ENCODE peak calls at places on chromosomes 6 and 20, in eight cellular contexts. W, K, Z, N, C, B, F and V are unnamed samples. For H3K36me3, the result is how much of the 10 kb centered on the place peaks cover.

GRCh38 chr20:25076731-25077609 is 5.0 kb downstream of the VSX1 start:
- DNase-seq in F (no peak), N (peak), Z (peak), K (no peak), B (peak), C (peak), W (peak), V (peak)

GRCh38 chr20:46682063-46682821 is 7.0 kb downstream of the TP53RK start:
- DNase-seq in K (no peak), N (no peak), C (no peak), W (no peak), B (no peak), Z (no peak), F (no peak), V (no peak)

GRCh38 chr20:11982289-11982957 is 64.7 kb downstream of the BTBD3 start:
- DNase-seq in C (peak), N (no peak), Z (peak), K (no peak), B (no peak), W (no peak), F (no peak), V (no peak)

GRCh38 chr6:5401845-5402738 is 140.8 kb downstream of the FARS2 start:
- DNase-seq in F (no peak), W (peak), C (no peak), B (peak), N (no peak), Z (no peak), K (no peak), V (no peak)

GRCh38 chr20:54220722-54221121 is 12.8 kb downstream of the PFDN4 start:
- DNase-seq in C (no peak), N (no peak), K (no peak), B (no peak), Z (no peak), F (no peak), W (no peak), V (no peak)

GRCh38 chr20:16286601-16287000 is 286.6 kb downstream of the KIF16B start:
- DNase-seq in C (no peak), Z (no peak), F (no peak), W (no peak), B (no peak), K (no peak), N (no peak), V (no peak)

GRCh38 chr6:127204278-127204677 is 62.4 kb upstream of the RNF146 start:
- DNase-seq in Z (no peak), K (no peak), C (no peak), F (no peak), N (no peak), W (no peak), B (no peak), V (no peak)

GRCh38 chr6:125421853-125422252 is 120.1 kb upstream of the HDDC2 start:
- DNase-seq in C (no peak), N (no peak), Z (no peak), W (peak), K (peak), F (peak), B (no peak), V (no peak)

GRCh38 chr6:56864171-56864616 is 90.7 kb upstream of the BEND6 start:
- DNase-seq in B (peak), C (no peak), K (no peak), Z (no peak), N (no peak), F (no peak), W (no peak), V (no peak)

GRCh38 chr20:34791289-34792020 is 34.0 kb downstream of the NCOA6 start:
- DNase-seq in K (no peak), N (no peak), F (no peak), C (no peak), W (no peak), Z (no peak), B (peak), V (no peak)

GRCh38 chr6:134312038-134312660 is 5.8 kb downstream of the SGK1 start:
- DNase-seq in F (no peak), Z (no peak), N (no peak), K (no peak), W (no peak), C (no peak), B (no peak), V (no peak)

GRCh38 chr6:170497845-170498281 is 55.2 kb downstream of the PSMB1 start:
- DNase-seq in B (no peak), W (no peak), F (no peak), C (no peak), N (no peak), K (no peak), Z (no peak), V (no peak)

GRCh38 chr20:5088688-5089087 is 31.1 kb downstream of the PCNA start:
- DNase-seq in Z (no peak), N (no peak), F (no peak), W (no peak), K (no peak), C (no peak), B (no peak), V (no peak)

GRCh38 chr20:10594286-10594868 is 79.4 kb downstream of the JAG1 start:
- DNase-seq in C (no peak), B (peak), N (no peak), K (no peak), W (no peak), F (no peak), Z (no peak), V (no peak)

GRCh38 chr6:142946924-142947701 is 2.1 kb upstream of the HIVEP2 start:
- DNase-seq in W (peak), C (peak), N (peak), F (peak), B (peak), K (peak), Z (peak), V (peak)

GRCh38 chr20:35312348-35312747 is 20.1 kb upstream of the FAM83C start:
- DNase-seq in W (no peak), B (peak), N (no peak), F (no peak), K (no peak), C (no peak), Z (no peak), V (no peak)

GRCh38 chr6:112269165-112269564 is 14.8 kb upstream of the LAMA4 start:
- DNase-seq in Z (no peak), W (no peak), F (no peak), K (no peak), C (no peak), N (no peak), B (peak), V (no peak)

GRCh38 chr6:98605705-98606104 is 228.7 kb upstream of the POU3F2 start:
- DNase-seq in Z (no peak), W (no peak), K (no peak), F (no peak), N (no peak), C (no peak), B (no peak), V (no peak)

DNA sequence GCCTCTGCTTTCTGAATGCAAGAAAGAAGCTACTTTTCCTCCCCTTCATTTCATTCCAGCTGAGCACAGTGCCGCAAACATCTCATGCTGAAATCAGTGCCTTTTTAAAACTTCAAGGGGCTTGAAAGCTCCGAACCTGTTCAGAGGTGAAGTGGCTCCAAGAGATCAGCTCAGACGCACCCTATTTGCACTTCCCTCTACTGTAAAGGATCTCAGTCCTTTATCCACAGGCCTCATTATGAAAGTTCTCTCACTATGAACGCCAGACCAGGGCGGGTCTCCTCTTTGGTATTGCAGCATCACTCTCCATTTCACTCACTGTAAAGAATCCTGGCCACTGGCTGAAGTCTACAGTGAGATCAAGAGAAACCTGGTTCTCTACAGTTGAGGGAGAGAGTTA is 232.7 kb upstream of the POU3F2 start:
- DNase-seq in N (no peak), Z (no peak), C (no peak), W (no peak), K (no peak), B (no peak), F (no peak), V (no peak)
- H3K27ac ChIP-seq in N (no peak), Z (no peak), C (no peak), W (no peak), K (no peak), B (no peak), F (no peak), V (no peak)

GRCh38 chr20:32451682-32452461 is 93.7 kb downstream of the ASXL1 start:
- DNase-seq in K (peak), C (peak), F (no peak), N (no peak), B (no peak), W (no peak), Z (peak), V (no peak)
- H3K36me3 ChIP-seq in K (under half), C (under half), F (under half), N (under half), B (under half), W (under half), Z (under half), V (under half)

DNA sequence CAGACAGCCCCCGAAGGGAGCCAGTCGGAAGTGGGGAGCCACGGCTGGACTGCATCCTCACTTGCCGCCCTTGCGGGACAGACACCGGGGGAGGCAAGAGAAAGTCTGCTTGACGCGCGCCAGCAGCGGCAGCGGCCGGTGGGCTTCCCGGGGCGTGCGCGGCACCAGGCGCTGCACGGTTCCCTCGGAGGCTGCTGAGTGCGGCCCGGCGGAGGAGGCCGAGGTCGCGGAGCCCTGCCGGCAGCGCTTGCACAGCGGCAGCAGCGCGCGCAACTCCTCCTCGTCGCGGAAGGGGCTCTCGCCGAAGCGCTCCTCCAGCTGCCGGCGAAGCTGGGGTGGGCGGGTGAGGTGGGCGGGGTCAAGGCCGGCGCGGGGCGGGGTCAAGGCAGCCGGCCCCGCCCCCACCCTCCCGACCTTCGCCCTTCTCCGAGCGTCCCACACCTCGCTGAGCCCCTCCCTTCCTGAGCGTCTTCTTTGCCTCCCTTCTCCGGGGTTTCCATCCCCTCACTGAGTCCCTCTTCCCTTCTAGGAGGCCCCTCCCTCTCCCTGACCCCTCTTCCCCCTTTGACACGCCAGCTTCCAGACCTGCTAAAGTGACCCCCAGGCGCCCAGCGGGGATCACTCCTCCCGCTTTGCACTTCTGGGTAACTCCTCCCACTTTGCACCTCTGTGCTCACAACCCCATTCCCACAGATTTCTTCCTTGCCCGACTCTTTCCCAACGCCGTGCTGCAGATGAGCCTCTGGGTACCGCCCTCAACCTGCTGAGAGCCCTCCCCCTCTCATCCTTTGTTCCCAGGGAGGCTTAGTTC is 8.8 kb downstream of the DUSP15 start:
- DNase-seq in Z (peak), N (peak), B (peak), C (peak), F (peak), K (peak), W (peak), V (no peak)
- H3K27ac ChIP-seq in Z (no peak), N (peak), B (no peak), C (no peak), F (no peak), K (no peak), W (no peak), V (no peak)

DNA sequence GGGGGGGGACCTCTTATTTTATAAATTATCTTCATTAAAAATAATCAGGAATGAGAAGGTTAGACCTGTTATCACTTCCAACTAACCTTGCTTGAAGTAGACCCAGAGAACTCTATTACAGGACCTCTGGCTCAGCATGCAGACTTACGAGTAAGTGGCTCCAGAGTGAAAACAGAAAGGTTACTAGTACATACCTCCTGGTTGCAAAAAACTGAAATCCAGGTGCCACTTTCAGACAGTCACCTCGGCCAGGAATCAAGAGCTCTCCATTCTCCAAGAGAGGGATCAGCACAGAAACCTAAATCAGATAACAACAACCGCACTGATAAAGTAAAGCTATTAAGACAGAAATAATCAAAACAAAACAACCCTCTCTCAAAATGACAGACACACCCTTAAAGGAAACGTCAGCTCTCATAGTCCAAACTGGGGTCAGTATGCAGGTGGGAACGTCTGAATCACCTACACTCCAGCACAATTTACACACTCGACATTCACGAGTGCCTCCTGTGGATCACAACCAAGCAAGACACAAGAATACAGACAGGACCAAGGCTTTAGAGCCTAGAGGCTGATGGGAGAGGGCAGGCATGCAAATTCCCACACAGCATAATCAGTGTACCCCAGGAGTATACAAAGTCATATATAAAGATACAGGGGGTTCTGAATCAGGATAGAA is 31.8 kb downstream of the MDN1 start:
- DNase-seq in N (no peak), C (no peak), B (no peak), W (no peak), Z (no peak), K (no peak), F (no peak), V (no peak)
- H3K36me3 ChIP-seq in N (half or more), C (under half), B (under half), W (half or more), Z (under half), K (half or more), F (under half), V (under half)

DNA sequence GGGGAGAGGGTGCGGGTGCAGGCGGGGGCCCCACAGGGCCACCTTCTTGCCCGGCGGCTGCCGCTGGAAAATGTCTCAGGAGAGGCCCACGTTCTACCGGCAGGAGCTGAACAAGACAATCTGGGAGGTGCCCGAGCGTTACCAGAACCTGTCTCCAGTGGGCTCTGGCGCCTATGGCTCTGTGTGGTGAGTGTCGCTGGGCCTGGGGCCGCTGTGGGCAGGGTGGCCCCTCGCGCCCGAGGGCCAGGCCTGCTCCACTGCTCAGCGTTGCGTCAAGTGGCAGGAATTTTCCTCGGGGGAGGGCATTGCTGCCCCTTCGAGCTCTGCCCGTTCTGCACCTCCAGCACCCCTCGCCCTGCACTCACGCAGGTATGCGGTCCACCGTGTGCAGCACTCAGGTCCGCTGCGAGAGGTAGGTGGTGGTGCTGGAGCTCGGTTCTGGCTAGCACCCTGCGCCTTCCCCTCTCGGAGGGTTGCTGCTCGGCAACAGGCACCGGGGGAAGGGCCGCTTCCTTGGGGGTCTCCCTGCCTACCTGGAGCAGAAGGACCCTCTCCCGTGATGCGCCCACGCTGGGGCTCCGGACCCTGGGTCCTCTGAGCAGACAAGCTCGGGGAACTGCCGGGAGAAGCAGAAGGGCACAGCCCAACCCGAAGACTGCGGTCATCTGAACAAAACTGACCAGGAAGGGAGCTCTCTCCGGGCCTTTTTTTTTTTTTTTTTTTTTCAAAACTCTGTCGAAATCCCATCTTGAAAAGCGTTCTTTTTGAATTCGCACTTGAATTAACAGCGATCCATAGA is 679 bp downstream of the MAPK14 start:
- DNase-seq in B (peak), Z (peak), C (peak), N (peak), W (peak), F (peak), K (peak), V (peak)
- H3K27ac ChIP-seq in B (peak), Z (peak), C (peak), N (peak), W (peak), F (peak), K (peak), V (peak)

DNA sequence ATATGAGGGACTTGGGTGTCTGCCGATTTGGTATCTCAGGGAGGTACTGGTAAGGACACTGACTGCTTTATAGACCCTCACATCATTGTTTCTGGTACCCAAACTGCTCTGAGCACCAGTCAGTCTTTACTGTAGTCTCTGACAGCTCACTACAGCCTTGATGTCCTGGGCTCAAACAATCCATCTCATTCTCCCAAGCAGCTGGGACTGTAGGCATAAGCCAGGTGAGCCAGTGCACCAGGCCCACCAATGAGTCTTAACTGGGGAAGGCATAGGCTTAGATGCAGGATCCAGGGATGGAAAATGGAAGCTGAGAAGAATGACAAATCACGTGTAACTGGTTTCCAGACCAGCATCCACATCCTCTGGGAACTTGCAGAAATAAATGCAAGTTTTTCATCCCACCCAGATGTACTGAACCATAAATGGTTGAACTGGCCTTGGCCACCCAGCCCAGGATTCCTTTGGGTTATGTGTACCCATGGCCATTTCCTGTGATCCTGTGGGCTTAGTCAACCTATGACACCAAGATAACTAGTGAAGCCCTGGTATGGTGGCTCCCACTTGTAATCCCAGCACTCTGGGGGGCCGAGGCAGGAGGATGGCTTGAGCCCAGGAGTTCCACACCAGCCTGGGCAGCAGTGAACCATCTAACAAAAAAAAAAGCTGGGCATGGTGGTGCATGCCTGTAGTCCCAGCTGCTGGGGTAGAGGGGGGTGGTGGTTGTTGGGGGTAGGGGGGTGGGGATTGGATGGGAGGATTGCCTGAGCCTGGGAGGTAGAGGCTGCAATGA is 5.8 kb downstream of the TUBB start:
- DNase-seq in Z (no peak), C (no peak), B (peak), W (peak), K (no peak), F (no peak), N (no peak), V (peak)
- H3K36me3 ChIP-seq in Z (under half), C (under half), B (under half), W (under half), K (half or more), F (under half), N (half or more), V (under half)

GRCh38 chr6:3340358-3340798 is 81.6 kb downstream of the PSMG4 start:
- DNase-seq in W (no peak), F (no peak), Z (no peak), C (no peak), K (no peak), B (no peak), N (no peak), V (no peak)
- H3K27ac ChIP-seq in W (no peak), F (peak), Z (no peak), C (no peak), K (no peak), B (no peak), N (peak), V (peak)

GRCh38 chr20:62684986-62685385 is 23.6 kb upstream of the NTSR1 start:
- DNase-seq in F (no peak), Z (no peak), K (no peak), B (no peak), C (no peak), W (no peak), N (no peak), V (no peak)

GRCh38 chr20:62688083-62688482 is 20.6 kb upstream of the NTSR1 start:
- DNase-seq in W (no peak), N (no peak), C (no peak), Z (no peak), K (no peak), B (no peak), F (no peak), V (no peak)

GRCh38 chr20:62686869-62687830 is 21.5 kb upstream of the NTSR1 start:
- DNase-seq in Z (no peak), N (no peak), K (no peak), C (no peak), W (no peak), F (no peak), B (no peak), V (no peak)

GRCh38 chr20:62683136-62683535 is 25.5 kb upstream of the NTSR1 start:
- DNase-seq in F (no peak), C (no peak), Z (no peak), N (no peak), B (no peak), K (no peak), W (no peak), V (no peak)

DNA sequence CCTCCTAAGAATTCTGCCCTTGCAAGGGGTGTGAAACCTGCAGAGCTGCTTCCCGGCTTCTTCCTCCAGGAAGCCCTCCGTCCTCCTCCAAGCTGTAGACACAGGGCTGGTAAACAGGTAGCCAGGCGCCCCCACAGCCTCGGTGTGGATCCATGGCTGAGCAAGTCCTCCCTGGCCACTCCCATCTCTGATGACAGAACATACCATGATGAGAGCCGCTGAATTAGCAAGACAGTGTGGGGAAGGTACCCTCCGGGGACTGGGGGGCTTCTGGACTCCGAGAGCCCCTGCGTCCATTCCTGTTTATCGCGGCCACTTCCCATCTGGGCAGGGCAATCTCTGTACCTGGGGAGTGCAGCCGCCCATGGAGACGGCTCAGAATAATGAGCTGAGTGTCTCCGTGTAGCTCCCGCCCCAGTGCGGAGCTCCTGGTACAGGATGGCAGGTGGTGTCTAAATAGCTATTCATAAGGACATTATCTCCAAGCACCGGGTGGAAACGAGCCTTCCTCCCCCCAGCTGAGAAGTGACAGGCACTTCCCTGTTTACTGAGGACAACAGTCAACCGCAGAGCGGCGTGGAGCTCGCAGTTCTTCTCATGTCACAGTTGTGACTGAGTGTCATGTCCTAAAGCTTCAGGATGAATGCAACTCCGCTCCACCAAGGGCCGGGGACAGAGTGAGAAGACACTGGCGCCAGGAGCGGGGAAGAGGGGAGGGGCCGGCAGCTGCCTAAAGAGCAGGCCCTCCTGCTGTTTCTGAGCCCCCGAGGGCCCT is 22.7 kb upstream of the NTSR1 start:
- DNase-seq in N (no peak), K (peak), F (peak), C (no peak), B (peak), Z (peak), W (no peak), V (peak)
- H3K36me3 ChIP-seq in N (under half), K (under half), F (under half), C (under half), B (under half), Z (under half), W (under half), V (under half)